ENCODE peak calls at places on chromosomes 11 and 22, in seven cellular contexts. J is thoracic aorta, K is GM23338, P is fibroblast of pulmonary artery, G is cardiac muscle cell, W is AG10803, Z is left lung. Y is an unnamed sample.

GRCh38 chr22:24937114-24937513 is 9.4 kb downstream of the LHFPL7 start:
- DNase-seq in W (no peak), K (peak), P (peak), G (peak), Z (no peak), J (no peak), Y (peak)

GRCh38 chr11:2766166-2766565 is 66.4 kb upstream of the KCNQ1OT1 start:
- DNase-seq in J (no peak), W (no peak), K (no peak), P (no peak), Z (no peak), G (no peak), Y (no peak)

GRCh38 chr22:30308096-30308495 is 18.6 kb downstream of the TBC1D10A start:
- DNase-seq in G (no peak), W (no peak), J (no peak), P (no peak), K (no peak), Z (no peak), Y (no peak)

GRCh38 chr22:24741357-24741756 is 33.2 kb downstream of the PIWIL3 start:
- DNase-seq in W (no peak), Z (no peak), K (no peak), P (no peak), J (no peak), G (no peak), Y (no peak)

GRCh38 chr11:15770798-15771414 is 585.4 kb downstream of the SOX6 start:
- DNase-seq in G (peak), W (peak), P (peak), Z (no peak), J (no peak), K (peak), Y (peak)

GRCh38 chr11:38718049-38718448 is 2120.0 kb upstream of the RAG2 start:
- DNase-seq in K (peak), Z (no peak), G (no peak), W (no peak), J (no peak), P (peak), Y (no peak)

GRCh38 chr11:128910583-128910982 is 19.4 kb downstream of the KCNJ5 start:
- DNase-seq in G (no peak), P (no peak), W (no peak), J (no peak), Z (no peak), K (no peak), Y (no peak)

GRCh38 chr22:40385041-40385782 is 14.8 kb downstream of the SGSM3 start:
- DNase-seq in K (no peak), W (no peak), P (no peak), Z (no peak), G (no peak), J (no peak), Y (no peak)

GRCh38 chr11:129643031-129643721 is 172.5 kb upstream of the TMEM45B start:
- DNase-seq in P (peak), Z (no peak), G (no peak), K (no peak), J (no peak), W (peak), Y (peak)

GRCh38 chr11:118434123-118434552 is 2.2 kb upstream of the KMT2A start:
- DNase-seq in W (peak), G (peak), J (no peak), K (peak), P (peak), Z (no peak), Y (peak)

GRCh38 chr22:40410272-40410671 is 39.9 kb downstream of the SGSM3 start:
- DNase-seq in J (no peak), K (no peak), Z (no peak), W (no peak), G (no peak), P (no peak), Y (no peak)

GRCh38 chr22:46093796-46094195 is 56.5 kb upstream of the PPARA start:
- DNase-seq in K (no peak), J (no peak), Z (peak), G (no peak), W (no peak), P (no peak), Y (no peak)

GRCh38 chr22:39530692-39531331 is 1.7 kb downstream of the RPS19BP1 start:
- DNase-seq in W (peak), Z (no peak), P (peak), G (peak), K (peak), J (no peak), Y (peak)

GRCh38 chr11:133830931-133831907 is 14.1 kb downstream of the SPATA19 start:
- DNase-seq in G (no peak), W (no peak), K (peak), J (no peak), P (no peak), Z (no peak), Y (no peak)

GRCh38 chr11:73210916-73211667 is 7.0 kb upstream of the P2RY2 start:
- DNase-seq in J (no peak), G (no peak), W (no peak), Z (no peak), P (no peak), K (no peak), Y (no peak)

GRCh38 chr11:117299351-117300300 is 8.5 kb downstream of the BACE1-AS start:
- DNase-seq in G (no peak), P (no peak), W (no peak), Z (no peak), K (no peak), J (no peak), Y (no peak)

GRCh38 chr11:13128381-13128780 is 119.3 kb downstream of the RASSF10 start:
- DNase-seq in K (no peak), P (no peak), Z (no peak), G (no peak), J (no peak), W (no peak), Y (no peak)

DNA sequence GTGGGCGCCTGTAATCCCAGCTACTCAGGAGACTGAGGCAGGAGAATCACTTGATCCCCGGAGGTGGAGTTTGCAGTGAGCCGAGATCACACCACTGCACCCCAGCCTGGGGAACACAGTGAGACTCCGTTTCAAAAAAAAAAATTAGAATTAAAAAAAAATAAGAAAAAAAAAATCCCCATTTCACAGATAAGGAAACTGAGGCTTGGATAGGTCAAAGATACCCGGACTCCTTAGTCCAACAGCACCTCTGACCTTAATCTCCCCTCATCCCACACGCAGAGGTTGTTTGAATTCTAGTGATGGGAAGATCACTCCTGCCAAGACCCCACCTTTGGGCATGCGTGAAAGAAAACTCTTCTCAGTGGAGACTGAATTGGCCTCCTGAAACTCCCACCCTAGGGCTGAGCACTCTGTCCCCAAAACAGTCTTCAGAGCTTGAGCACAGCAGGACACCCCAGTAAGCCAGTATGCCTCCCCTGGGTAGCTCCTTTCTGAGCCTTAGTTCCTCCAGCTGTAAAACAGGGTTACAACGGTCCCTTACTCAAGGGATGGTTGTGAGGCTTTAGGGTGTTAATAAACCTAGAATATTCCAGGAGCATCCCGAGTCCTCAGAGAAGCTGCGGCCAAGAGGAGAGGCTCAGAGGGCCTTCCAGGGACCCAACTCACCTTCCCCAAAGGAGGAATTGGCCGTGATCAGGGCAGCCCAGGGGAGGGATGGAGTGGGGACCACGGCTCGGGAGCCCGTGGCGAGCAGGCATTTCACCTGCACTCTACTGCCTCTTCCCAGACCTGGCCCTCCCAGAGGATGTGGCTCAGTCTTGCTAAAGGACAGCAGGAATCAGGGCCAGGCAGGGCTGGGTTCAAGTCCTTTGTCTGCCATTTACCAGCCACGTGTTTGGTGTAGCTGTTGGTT is 73.3 kb downstream of the NFAM1 start:
- DNase-seq in J (no peak), K (no peak), W (no peak), G (no peak), Z (no peak), P (no peak), Y (no peak)
- TF ChIP-seq CTCF in J (no peak), K (no peak), W (no peak), G (no peak), Z (no peak), P (no peak), Y (no peak)

GRCh38 chr11:36408476-36409136 is 101.5 kb downstream of the TRAF6 start:
- DNase-seq in J (no peak), W (no peak), Z (no peak), P (no peak), G (peak), K (no peak), Y (no peak)
- TF ChIP-seq CTCF in J (no peak), W (no peak), Z (no peak), P (no peak), G (no peak), K (no peak), Y (no peak)

GRCh38 chr11:120229451-120230424 is 10.2 kb upstream of the POU2F3 start:
- DNase-seq in Z (no peak), W (no peak), G (peak), K (peak), P (peak), J (no peak), Y (peak)

GRCh38 chr11:120226714-120227113 is 13.2 kb upstream of the POU2F3 start:
- DNase-seq in P (no peak), J (no peak), Z (no peak), K (no peak), W (no peak), G (no peak), Y (no peak)

GRCh38 chr11:120230433-120231071 is 9.4 kb upstream of the POU2F3 start:
- DNase-seq in P (no peak), Z (no peak), K (no peak), W (no peak), G (no peak), J (no peak), Y (no peak)

GRCh38 chr11:120227228-120227852 is 12.6 kb upstream of the POU2F3 start:
- DNase-seq in W (no peak), Z (no peak), P (no peak), J (no peak), K (no peak), G (no peak), Y (no peak)

DNA sequence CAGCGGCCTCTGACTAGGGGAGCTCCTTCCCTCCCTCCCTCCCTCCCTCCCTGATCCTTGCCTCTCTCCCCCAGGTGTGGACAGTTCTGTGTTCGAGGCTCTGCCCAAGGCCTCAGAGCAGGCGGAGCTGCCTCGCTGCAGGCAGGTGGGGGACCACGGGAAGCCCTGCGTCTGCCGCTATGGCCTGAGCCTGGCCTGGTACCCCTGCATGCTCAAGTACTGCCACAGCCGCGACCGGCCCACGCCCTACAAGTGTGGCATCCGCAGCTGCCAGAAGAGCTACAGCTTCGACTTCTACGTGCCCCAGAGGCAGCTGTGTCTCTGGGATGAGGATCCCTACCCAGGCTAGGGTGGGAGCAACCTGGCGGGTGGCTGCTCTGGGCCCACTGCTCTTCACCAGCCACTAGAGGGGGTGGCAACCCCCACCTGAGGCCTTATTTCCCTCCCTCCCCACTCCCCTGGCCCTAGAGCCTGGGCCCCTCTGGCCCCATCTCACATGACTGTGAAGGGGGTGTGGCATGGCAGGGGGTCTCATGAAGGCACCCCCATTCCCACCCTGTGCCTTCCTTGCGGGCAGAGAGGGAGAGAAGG is 11.1 kb upstream of the POU2F3 start:
- DNase-seq in K (peak), J (no peak), Z (no peak), W (no peak), G (no peak), P (no peak), Y (no peak)
- TF ChIP-seq CTCF in K (peak), J (no peak), Z (no peak), W (no peak), G (no peak), P (peak), Y (peak)

GRCh38 chr22:44091751-44092150 is 67.6 kb downstream of the PARVB start:
- DNase-seq in G (no peak), Z (peak), P (no peak), K (no peak), J (no peak), W (no peak), Y (no peak)
- TF ChIP-seq CTCF in G (no peak), Z (no peak), P (no peak), K (no peak), J (no peak), W (no peak), Y (no peak)

GRCh38 chr11:57567512-57568329 is at the start of gene UBE2L6:
- DNase-seq in W (peak), K (peak), G (peak), J (peak), P (no peak), Z (peak), Y (peak)
- TF ChIP-seq CTCF in W (peak), K (peak), G (no peak), J (no peak), P (no peak), Z (peak), Y (peak)

GRCh38 chr11:5449023-5449422 is at the start of gene OR51I2:
- DNase-seq in P (no peak), W (no peak), K (no peak), J (no peak), G (no peak), Z (no peak), Y (no peak)

GRCh38 chr11:5449432-5449831 is 309 bp downstream of the OR51I2 start:
- DNase-seq in W (no peak), K (no peak), G (no peak), J (no peak), Z (no peak), P (no peak), Y (no peak)

DNA sequence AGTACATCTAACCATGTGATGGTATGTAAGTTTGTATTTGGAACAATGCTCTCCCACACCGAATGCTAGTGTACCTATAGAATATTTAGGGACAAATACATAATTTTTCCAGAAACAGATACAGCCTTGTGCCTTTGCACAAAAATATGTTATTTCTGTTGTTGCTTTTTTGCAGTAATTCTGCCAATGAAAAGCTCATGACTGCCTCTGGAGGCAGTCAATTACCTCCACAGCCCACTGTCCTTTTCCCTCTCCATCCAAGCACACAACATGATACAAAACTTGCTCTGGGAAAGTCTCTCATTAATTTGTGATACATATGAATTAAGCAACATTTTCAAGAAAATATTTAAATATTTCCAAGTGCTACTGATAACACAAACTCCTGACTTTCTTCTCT is 3.6 kb downstream of the OR51I2 start:
- DNase-seq in G (no peak), K (peak), Z (no peak), J (no peak), W (no peak), P (no peak), Y (no peak)
- TF ChIP-seq CTCF in G (no peak), K (peak), Z (no peak), J (no peak), W (no peak), P (no peak), Y (no peak)

DNA sequence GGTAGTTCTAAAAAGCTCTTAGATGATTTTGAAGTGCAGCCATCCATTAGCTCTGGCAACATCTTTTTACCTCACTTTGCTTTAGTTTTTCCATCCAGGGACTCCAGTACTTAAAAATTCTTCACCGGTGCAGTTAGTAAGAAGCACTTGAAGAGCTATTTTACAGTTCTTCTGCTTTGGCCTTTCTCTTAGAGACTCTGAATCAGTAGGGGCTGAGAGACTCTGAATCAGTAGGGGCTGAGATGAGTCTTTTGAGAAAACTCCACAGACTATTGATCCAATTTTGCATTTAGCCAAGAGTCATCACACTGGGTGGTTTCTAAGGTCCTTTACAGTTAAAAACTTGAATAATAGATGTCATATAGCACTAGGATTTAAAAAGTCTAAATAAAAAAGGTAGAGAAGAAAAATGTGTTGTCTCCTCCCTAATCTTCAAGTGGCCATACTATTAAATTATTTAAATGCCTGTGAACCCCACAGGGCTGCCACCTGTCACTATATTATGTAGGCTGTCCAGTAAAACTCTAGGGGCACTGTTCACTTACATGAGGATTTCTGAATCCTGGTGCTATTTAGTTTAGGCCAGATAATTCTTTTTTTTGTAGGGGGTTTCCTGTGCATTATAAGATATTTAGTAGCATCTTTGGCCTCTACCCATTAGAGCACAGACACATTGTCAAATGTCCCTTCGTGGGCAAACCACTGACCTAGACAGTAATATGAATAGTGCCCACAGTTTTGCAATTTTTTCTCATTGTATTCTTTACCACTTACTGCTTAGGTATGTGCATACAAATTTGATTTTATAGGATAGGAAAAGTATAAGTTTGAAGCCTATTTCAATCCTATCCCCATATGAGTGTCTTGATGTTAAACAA is 26.3 kb upstream of the HIKESHI start:
- DNase-seq in P (no peak), W (no peak), K (no peak), Z (no peak), J (no peak), G (no peak), Y (no peak)
- TF ChIP-seq CTCF in P (no peak), W (no peak), K (no peak), Z (no peak), J (no peak), G (no peak), Y (no peak)

GRCh38 chr11:46247664-46248063 is 29.8 kb upstream of the CREB3L1 start:
- DNase-seq in P (peak), K (peak), Z (no peak), G (peak), J (no peak), W (peak), Y (peak)
- TF ChIP-seq CTCF in P (peak), K (peak), Z (peak), G (peak), J (no peak), W (no peak), Y (peak)

DNA sequence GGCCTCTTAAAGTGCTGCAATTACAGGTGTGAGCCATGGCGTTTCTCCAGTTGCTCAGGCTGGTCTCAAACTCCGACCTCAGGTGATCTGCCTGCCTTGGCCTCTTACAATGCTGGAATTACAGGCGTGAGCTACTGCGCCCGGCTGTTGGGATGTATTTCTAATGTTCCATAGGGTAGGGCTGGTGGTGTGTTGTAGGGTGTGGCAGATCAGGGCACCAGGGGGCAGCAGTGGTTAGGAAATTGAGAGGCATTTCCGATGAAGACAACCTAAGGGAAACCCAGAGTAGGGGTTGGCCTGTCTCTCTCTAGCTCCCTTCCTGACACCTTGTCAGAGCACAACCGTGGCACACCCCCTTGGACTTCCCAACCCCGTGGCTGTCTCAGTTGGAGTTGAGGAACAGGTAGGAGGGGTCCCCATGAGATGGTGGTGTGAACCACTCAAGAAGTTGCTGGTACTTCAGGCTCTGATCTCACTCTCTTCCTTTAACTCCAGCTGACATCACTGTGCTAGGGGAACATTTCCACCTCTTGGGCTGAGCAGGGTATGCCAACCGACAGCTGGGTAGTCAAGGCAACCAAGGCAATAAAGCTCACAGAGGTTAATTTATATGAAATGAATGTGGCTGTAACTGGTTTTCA is 32.9 kb downstream of the YWHAH start:
- DNase-seq in P (peak), K (peak), W (peak), Z (peak), G (peak), J (no peak), Y (peak)
- TF ChIP-seq CTCF in P (peak), K (peak), W (peak), Z (peak), G (peak), J (peak), Y (peak)